ENCODE peak calls at places on chromosomes 6 and 20, in four cellular contexts. C is HCT116, R is GM12878, T is K562. V is an unnamed sample.

GRCh38 chr6:22754111-22754510 is 184.7 kb downstream of the HDGFL1 start:
- DNase-seq in R (no peak), C (no peak), T (no peak), V (no peak)

GRCh38 chr6:121183742-121184141 is 150.5 kb downstream of the TBC1D32 start:
- DNase-seq in R (no peak), C (no peak), T (no peak), V (no peak)

GRCh38 chr6:15061176-15061575 is 184.7 kb upstream of the JARID2 start:
- DNase-seq in T (no peak), R (no peak), C (no peak), V (peak; percentile 26)

GRCh38 chr6:89662659-89663223 is 24.2 kb upstream of the LYRM2 start:
- DNase-seq in R (no peak), T (no peak), C (no peak), V (no peak)

GRCh38 chr6:7818480-7819165 is 92.0 kb downstream of the TXNDC5 start:
- DNase-seq in C (no peak), R (no peak), T (no peak), V (no peak)

GRCh38 chr6:150410906-150411305 is 42.1 kb downstream of the IYD start:
- DNase-seq in R (no peak), C (no peak), T (no peak), V (no peak)

GRCh38 chr6:73710948-73711347 is 14.9 kb downstream of the CD109 start:
- DNase-seq in C (no peak), R (no peak), T (no peak), V (no peak)

GRCh38 chr20:48786916-48787676 is 40.7 kb downstream of the PREX1 start:
- DNase-seq in T (no peak), R (no peak), C (no peak), V (no peak)

GRCh38 chr20:24966317-24967012 is 17.4 kb downstream of the CST7 start:
- DNase-seq in C (no peak), T (no peak), R (no peak), V (no peak)

GRCh38 chr20:25525857-25526256 is 59.5 kb downstream of the NINL start:
- DNase-seq in C (no peak), T (no peak), R (no peak), V (no peak)

GRCh38 chr6:135498178-135498841 is 770 bp upstream of the AHI1 start:
- DNase-seq in R (no peak), C (peak; percentile 69), T (peak; percentile 71), V (no peak)
- TF ChIP-seq ATF3 in R (no peak), C (no peak), T (peak; percentile 90), V (no peak)

DNA sequence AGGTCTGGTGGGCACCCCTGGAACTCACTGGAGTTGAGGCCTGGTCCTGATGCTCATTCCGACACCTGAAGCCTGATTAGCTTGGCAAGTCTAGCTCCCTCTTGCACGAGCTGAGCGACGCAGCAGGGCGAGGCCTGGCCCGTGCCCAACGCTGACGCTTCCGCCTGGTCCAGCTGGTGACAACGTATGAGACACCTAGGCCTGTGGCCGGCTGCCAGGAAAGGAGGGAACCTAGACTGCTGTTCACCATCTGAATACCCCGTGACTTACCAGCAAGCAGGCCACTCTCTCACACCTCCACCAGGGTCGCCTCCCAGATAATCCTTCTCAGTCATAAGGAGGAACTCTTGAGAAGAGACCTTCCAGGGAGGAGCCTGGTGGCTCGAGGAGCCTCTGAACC is 24.5 kb downstream of the YTHDF1 start:
- DNase-seq in T (no peak), C (peak; percentile 91), R (no peak), V (no peak)
- TF ChIP-seq ATF3 in T (no peak), C (no peak), R (no peak), V (no peak)

GRCh38 chr6:167345960-167346359 is 21.1 kb downstream of the TTLL2 start:
- DNase-seq in C (no peak), R (no peak), T (no peak), V (no peak)
- TF ChIP-seq ATF3 in C (no peak), R (no peak), T (no peak), V (no peak)

DNA sequence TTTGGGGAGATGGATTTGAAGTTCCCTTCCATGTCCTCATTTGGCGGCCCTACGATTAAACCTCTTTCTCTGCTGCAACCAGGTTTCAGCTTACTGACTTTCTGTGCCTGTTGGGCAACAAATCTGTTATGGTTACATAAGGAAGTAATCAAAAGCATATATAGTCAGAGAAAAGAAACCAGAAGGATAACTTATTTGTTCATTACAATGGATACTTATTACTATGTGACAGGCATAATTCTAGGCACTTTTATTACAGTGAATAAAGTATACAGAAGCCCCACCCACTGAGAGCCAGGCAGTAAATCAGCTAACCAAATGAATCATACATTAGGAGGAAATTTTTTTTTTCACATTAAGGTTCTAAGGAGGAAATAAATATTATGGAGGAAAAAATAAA is 9.6 kb upstream of the TRIM31 start:
- DNase-seq in R (no peak), T (no peak), C (no peak), V (no peak)
- TF ChIP-seq ATF3 in R (no peak), T (no peak), C (no peak), V (no peak)

GRCh38 chr6:160804639-160805038 is 102.6 kb downstream of the PLG start:
- DNase-seq in T (no peak), R (no peak), C (no peak), V (no peak)

GRCh38 chr6:160808263-160808662 is 106.2 kb downstream of the PLG start:
- DNase-seq in T (no peak), C (no peak), R (no peak), V (no peak)

GRCh38 chr6:160812097-160812496 is 110.1 kb downstream of the PLG start:
- DNase-seq in C (no peak), R (no peak), T (no peak), V (no peak)

DNA sequence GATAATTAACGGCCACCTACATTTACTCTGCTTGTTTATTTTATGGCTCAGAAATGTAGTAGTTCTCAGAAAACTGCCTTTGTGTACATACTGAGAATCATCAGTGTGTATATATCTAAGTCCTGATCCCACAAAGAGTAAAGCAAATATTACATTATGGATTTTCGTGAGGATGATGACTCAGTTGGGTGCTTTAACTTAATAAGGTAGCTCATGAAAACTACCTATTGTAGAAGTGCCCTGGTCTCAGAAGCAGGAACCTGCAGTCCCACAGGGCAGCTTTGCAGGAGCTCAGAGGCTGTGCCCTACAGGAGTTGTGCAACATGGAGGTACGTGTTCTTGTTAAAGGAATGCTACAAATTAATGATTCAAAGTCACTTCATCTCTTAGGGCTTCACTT is 108.2 kb downstream of the PLG start:
- DNase-seq in R (no peak), C (no peak), T (no peak), V (no peak)
- TF ChIP-seq ATF3 in R (no peak), C (no peak), T (no peak), V (no peak)